ENCODE peak calls at places on chromosome 20, in nine cellular contexts. N is OCI-LY7, T is fibroblast of lung, X is foreskin fibroblast, Q is bronchial epithelial cell, Z is GM13977, G is GM23338, H is IMR-90, M is AG04449. E is an unnamed sample.

GRCh38 chr20:19284400-19285178 is 72.1 kb downstream of the SLC24A3 start:
- DNase-seq in X (no peak), T (no peak), N (no peak), H (no peak), M (no peak), Q (no peak), Z (no peak), G (no peak), E (no peak)

GRCh38 chr20:25083773-25084615 is 2.1 kb upstream of the VSX1 start:
- DNase-seq in H (no peak), X (no peak), Q (no peak), G (peak), T (no peak), Z (peak), N (no peak), M (no peak), E (no peak)

GRCh38 chr20:20207291-20207690 is 155.0 kb downstream of the CFAP61 start:
- DNase-seq in G (peak), T (no peak), Z (no peak), X (no peak), H (no peak), M (no peak), Q (no peak), N (no peak), E (no peak)

GRCh38 chr20:48186915-48187314 is 401.6 kb upstream of the SULF2 start:
- DNase-seq in Q (peak), Z (no peak), X (no peak), T (peak), G (no peak), H (no peak), M (no peak), N (no peak), E (no peak)

GRCh38 chr20:18477218-18477617 is 10.0 kb downstream of the POLR3F start:
- DNase-seq in Z (no peak), X (no peak), H (no peak), N (no peak), Q (no peak), G (no peak), M (no peak), T (no peak), E (no peak)

GRCh38 chr20:24303393-24303792 is 166.0 kb upstream of the SYNDIG1 start:
- DNase-seq in T (no peak), M (no peak), H (no peak), Z (no peak), Q (peak), X (peak), G (no peak), N (no peak), E (no peak)

GRCh38 chr20:51569815-51570741 is 27.6 kb upstream of the NFATC2 start:
- DNase-seq in Z (no peak), Q (peak), N (no peak), H (no peak), X (no peak), G (no peak), T (peak), M (no peak), E (no peak)

GRCh38 chr20:47790032-47790965 is 5.0 kb upstream of the SULF2 start:
- DNase-seq in G (no peak), X (peak), Z (no peak), Q (peak), N (no peak), T (peak), M (peak), H (peak), E (peak)

GRCh38 chr20:49245921-49246740 is 26.9 kb downstream of the DDX27 start:
- DNase-seq in G (peak), Z (peak), Q (peak), T (peak), M (peak), N (peak), H (peak), X (peak), E (peak)

GRCh38 chr20:40986774-40987173 is 41.8 kb upstream of the TOP1 start:
- DNase-seq in H (no peak), X (no peak), Z (no peak), G (no peak), M (no peak), N (peak), T (no peak), Q (no peak), E (no peak)

GRCh38 chr20:16709017-16709416 is 20.8 kb upstream of the SNRPB2 start:
- DNase-seq in T (no peak), M (no peak), G (no peak), Z (peak), X (no peak), Q (no peak), N (peak), H (no peak), E (no peak)

GRCh38 chr20:59604770-59605665 is 678 bp downstream of the PHACTR3 start:
- DNase-seq in Z (no peak), N (no peak), M (no peak), Q (no peak), T (no peak), H (no peak), X (peak), G (peak), E (no peak)

GRCh38 chr20:20710847-20711315 is 1.6 kb downstream of the RALGAPA2 start:
- DNase-seq in X (no peak), N (peak), G (no peak), M (no peak), H (no peak), T (no peak), Z (peak), Q (peak), E (no peak)

GRCh38 chr20:48862279-48862678 is 34.5 kb upstream of the PREX1 start:
- DNase-seq in Z (no peak), Q (no peak), H (no peak), M (no peak), X (no peak), N (no peak), T (no peak), G (no peak), E (no peak)

DNA sequence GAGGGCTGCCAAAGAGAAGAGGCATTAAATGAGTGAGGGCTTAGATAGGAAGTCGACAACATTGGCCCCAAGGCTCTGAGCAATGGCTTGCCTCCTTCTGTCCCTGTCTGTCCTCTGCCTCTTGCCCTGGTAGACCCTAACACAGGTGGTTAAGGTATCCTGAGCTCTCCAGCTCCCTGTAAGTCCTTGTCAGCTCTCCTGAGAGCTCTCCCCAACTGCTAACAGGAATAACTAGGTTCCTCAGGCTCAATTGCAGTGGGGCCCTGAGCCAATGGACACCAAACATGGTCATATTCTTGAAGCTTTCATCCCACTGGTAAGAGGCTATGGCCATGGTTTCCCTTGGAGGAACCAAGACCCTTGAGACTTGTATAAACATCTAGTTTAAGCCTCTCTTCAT is 5.0 kb upstream of the CPNE1 start:
- DNase-seq in X (no peak), Z (no peak), M (no peak), H (no peak), N (no peak), Q (no peak), T (no peak), G (no peak), E (no peak)
- TF ChIP-seq CTCF in X (no peak), Z (no peak), M (no peak), H (no peak), N (no peak), Q (no peak), T (no peak), G (no peak), E (no peak)

DNA sequence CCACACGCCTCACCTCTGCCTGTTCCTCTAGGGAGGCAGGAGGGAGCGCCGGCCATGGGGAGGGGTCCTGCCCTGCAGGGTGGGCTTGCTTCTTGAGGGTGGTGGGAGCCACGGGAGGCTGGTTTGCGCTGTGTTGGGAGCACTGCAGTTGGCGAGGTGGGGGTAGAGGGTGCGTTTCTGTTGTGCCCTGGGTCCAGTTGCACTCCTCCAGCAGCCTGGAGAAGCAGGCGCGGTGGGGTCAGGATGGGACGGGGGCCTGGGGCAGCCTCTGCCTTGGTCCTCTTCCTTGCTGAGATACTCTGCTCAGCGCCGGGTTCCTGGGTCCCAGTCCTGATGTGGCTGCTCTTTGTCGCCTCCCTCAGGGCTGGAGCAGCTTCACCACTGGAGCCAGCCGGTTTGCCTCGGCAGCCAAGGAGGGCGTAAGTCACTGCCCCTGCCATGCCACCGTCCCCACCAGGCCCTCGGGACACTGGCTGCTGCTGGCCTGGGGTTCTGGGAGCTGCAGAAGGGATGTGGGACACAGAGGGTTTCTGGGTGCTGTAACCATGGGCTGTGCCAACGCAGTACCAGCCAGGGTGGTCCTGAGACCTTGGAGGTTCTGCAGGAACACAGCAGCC is 8.4 kb downstream of the ARFGAP1 start:
- DNase-seq in G (peak), N (no peak), Q (no peak), X (no peak), T (no peak), Z (no peak), M (no peak), H (no peak), E (no peak)
- TF ChIP-seq CTCF in G (peak), N (peak), Q (peak), X (peak), T (peak), Z (peak), M (peak), H (peak), E (peak)

GRCh38 chr20:3172126-3172932 is 1.0 kb downstream of the LZTS3 start:
- DNase-seq in N (no peak), T (no peak), X (no peak), M (no peak), G (no peak), H (no peak), Z (peak), Q (no peak), E (no peak)
- TF ChIP-seq CTCF in N (no peak), T (no peak), X (no peak), M (no peak), G (no peak), H (no peak), Z (no peak), Q (no peak), E (no peak)

DNA sequence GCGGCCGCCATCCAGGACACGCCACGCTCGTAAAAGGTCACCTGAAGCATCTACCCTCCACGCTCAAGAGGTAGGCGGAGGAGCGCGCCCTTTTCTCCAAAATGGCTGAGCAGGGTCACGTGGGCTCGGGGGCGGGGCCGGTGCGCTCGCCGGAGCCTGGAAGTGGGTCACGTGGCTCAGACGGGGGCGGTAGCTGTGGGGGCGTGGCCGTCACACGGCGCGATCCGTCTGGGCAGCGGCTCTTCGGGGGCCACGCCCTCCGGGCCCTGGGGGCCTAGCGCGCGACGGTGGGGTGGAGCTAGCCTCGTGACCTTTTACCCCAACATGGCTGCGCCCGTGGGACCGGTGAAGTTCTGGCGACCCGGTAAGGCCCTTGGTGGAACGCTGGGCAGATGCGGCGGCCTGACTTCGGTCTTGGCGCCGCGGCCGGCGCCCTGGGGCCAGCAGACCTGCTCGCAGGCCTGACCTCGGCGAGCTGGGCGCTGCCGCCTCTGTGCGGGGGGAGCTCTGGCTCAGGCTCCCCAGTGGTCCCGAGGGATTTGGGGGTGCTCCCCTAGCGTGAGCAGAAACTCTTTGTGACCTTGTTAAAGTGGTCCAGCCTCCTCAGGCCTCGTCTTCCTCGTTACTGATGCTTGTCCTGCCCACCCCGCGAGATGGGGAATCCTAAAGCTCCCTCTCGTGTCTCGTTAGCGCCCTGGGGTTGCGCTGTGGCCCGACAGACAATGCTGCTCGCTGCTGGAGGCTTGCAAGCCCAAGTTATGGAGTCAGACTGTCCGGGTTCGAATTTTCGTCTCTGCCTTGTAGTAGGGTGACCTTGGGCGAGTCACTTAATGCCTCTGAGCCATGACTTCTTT is at the start of gene DHX35:
- DNase-seq in N (peak), Q (peak), M (peak), X (peak), T (peak), Z (peak), H (peak), G (peak), E (peak)
- TF ChIP-seq CTCF in N (peak), Q (peak), M (peak), X (peak), T (peak), Z (peak), H (peak), G (peak), E (peak)

DNA sequence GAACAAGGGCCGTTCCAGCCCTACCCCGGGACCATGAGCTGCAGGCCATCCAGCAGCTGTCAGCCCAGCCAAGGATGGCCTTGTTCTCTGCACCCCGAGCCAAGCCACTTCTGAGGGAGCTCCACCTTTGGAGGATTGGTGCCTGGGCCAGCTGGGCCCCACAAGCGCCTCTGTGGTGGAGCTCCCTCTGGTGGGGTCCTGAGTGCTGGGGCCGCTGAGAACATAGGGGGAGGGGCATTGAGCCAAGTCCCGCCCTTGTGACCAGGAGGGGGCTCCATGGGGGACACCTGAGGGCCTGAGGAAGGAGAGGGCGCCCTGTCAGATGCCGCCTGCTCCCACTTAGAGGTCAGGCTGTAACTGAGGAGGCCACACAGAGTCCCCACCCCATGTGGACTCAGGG is 43.2 kb downstream of the YTHDF1 start:
- DNase-seq in Z (peak), M (no peak), G (peak), N (peak), H (no peak), Q (no peak), T (no peak), X (no peak), E (no peak)
- TF ChIP-seq CTCF in Z (peak), M (no peak), G (peak), N (peak), H (peak), Q (no peak), T (no peak), X (peak), E (no peak)

GRCh38 chr20:38337561-38338140 is 8.6 kb upstream of the LBP start:
- DNase-seq in H (no peak), G (peak), T (no peak), M (no peak), Q (peak), N (peak), Z (no peak), X (no peak), E (no peak)
- TF ChIP-seq CTCF in H (peak), G (peak), T (peak), M (no peak), Q (peak), N (peak), Z (peak), X (peak), E (peak)

GRCh38 chr20:44615169-44615791 is 32.9 kb downstream of the PKIG start:
- DNase-seq in H (peak), Z (peak), Q (no peak), G (peak), T (peak), X (no peak), N (peak), M (no peak), E (no peak)
- TF ChIP-seq CTCF in H (no peak), Z (no peak), Q (no peak), G (no peak), T (no peak), X (no peak), N (no peak), M (no peak), E (no peak)

GRCh38 chr20:58228484-58229197 is at the start of gene ANKRD60:
- DNase-seq in Z (peak), H (peak), T (peak), Q (no peak), G (peak), M (no peak), N (no peak), X (peak), E (no peak)
- TF ChIP-seq CTCF in Z (no peak), H (no peak), T (no peak), Q (no peak), G (no peak), M (no peak), N (no peak), X (no peak), E (no peak)